ENCODE peak calls at places on chromosomes 6 and 20, in seven cellular contexts. One of them, this sample, is unnamed.

GRCh38 chr20:45448250-45448649 is 21.3 kb upstream of the WFDC2 start:
- DNase-seq in A549: no peak
- DNase-seq in heart left ventricle: no peak
- DNase-seq in H1: no peak
- DNase-seq in transverse colon: no peak
- DNase-seq in stomach: no peak
- DNase-seq in HCT116: no peak
- DNase-seq in this sample: no peak

GRCh38 chr20:50144362-50144761 is 9.2 kb downstream of the PEDS1 start:
- DNase-seq in A549: peak
- DNase-seq in heart left ventricle: no peak
- DNase-seq in H1: no peak
- DNase-seq in transverse colon: peak
- DNase-seq in stomach: peak
- DNase-seq in HCT116: no peak
- DNase-seq in this sample: no peak

GRCh38 chr6:28264834-28265401 is 2.0 kb upstream of the ZSCAN26 start:
- DNase-seq in A549: no peak
- DNase-seq in heart left ventricle: no peak
- DNase-seq in H1: no peak
- DNase-seq in transverse colon: no peak
- DNase-seq in stomach: no peak
- DNase-seq in HCT116: no peak
- DNase-seq in this sample: no peak

GRCh38 chr20:14434379-14435136 is 97.1 kb upstream of the FLRT3 start:
- DNase-seq in A549: no peak
- DNase-seq in heart left ventricle: no peak
- DNase-seq in H1: no peak
- DNase-seq in transverse colon: no peak
- DNase-seq in stomach: no peak
- DNase-seq in HCT116: no peak
- DNase-seq in this sample: no peak

GRCh38 chr6:37576336-37576737 is 76.6 kb upstream of the CCDC167 start:
- DNase-seq in A549: peak
- DNase-seq in heart left ventricle: no peak
- DNase-seq in H1: no peak
- DNase-seq in transverse colon: no peak
- DNase-seq in stomach: no peak
- DNase-seq in HCT116: peak
- DNase-seq in this sample: no peak

GRCh38 chr6:63805808-63806572 is 170.4 kb downstream of the PHF3 start:
- DNase-seq in A549: peak
- DNase-seq in heart left ventricle: no peak
- DNase-seq in H1: no peak
- DNase-seq in transverse colon: no peak
- DNase-seq in stomach: no peak
- DNase-seq in HCT116: no peak
- DNase-seq in this sample: no peak

GRCh38 chr6:45436544-45437440 is 59.1 kb upstream of the SUPT3H start:
- DNase-seq in A549: no peak
- DNase-seq in heart left ventricle: no peak
- DNase-seq in H1: no peak
- DNase-seq in transverse colon: no peak
- DNase-seq in stomach: no peak
- DNase-seq in HCT116: no peak
- DNase-seq in this sample: no peak

GRCh38 chr20:40866056-40866455 is 162.6 kb upstream of the TOP1 start:
- DNase-seq in A549: no peak
- DNase-seq in heart left ventricle: no peak
- DNase-seq in H1: no peak
- DNase-seq in transverse colon: no peak
- DNase-seq in stomach: no peak
- DNase-seq in HCT116: no peak
- DNase-seq in this sample: no peak

GRCh38 chr6:136539967-136540366 is 10.3 kb downstream of the MAP7 start:
- DNase-seq in A549: no peak
- DNase-seq in heart left ventricle: no peak
- DNase-seq in H1: no peak
- DNase-seq in transverse colon: no peak
- DNase-seq in stomach: no peak
- DNase-seq in HCT116: no peak
- DNase-seq in this sample: no peak

GRCh38 chr6:139030539-139030938 is 2.0 kb downstream of the ABRACL start:
- DNase-seq in A549: no peak
- DNase-seq in heart left ventricle: no peak
- DNase-seq in H1: no peak
- DNase-seq in transverse colon: peak
- DNase-seq in stomach: no peak
- DNase-seq in HCT116: no peak
- DNase-seq in this sample: no peak

GRCh38 chr6:6330407-6330806 is 9.9 kb upstream of the F13A1 start:
- DNase-seq in A549: no peak
- DNase-seq in heart left ventricle: no peak
- DNase-seq in H1: no peak
- DNase-seq in transverse colon: no peak
- DNase-seq in stomach: no peak
- DNase-seq in HCT116: no peak
- DNase-seq in this sample: no peak

GRCh38 chr6:13248053-13248452 is 80.3 kb downstream of the TBC1D7 start:
- DNase-seq in A549: no peak
- DNase-seq in heart left ventricle: no peak
- DNase-seq in H1: no peak
- DNase-seq in transverse colon: no peak
- DNase-seq in stomach: no peak
- DNase-seq in HCT116: no peak
- DNase-seq in this sample: no peak

GRCh38 chr6:148415511-148416286 is 73.1 kb downstream of the SASH1 start:
- DNase-seq in A549: no peak
- DNase-seq in heart left ventricle: no peak
- DNase-seq in H1: no peak
- DNase-seq in transverse colon: no peak
- DNase-seq in stomach: no peak
- DNase-seq in HCT116: no peak
- DNase-seq in this sample: no peak

GRCh38 chr20:53296451-53297153 is 297.0 kb downstream of the ZNF217 start:
- DNase-seq in A549: no peak
- DNase-seq in heart left ventricle: no peak
- DNase-seq in H1: no peak
- DNase-seq in transverse colon: no peak
- DNase-seq in stomach: no peak
- DNase-seq in HCT116: no peak
- DNase-seq in this sample: no peak

GRCh38 chr20:10125757-10126156 is 91.0 kb downstream of the ANKEF1 start:
- DNase-seq in A549: no peak
- DNase-seq in heart left ventricle: no peak
- DNase-seq in H1: no peak
- DNase-seq in transverse colon: no peak
- DNase-seq in stomach: no peak
- DNase-seq in HCT116: no peak
- DNase-seq in this sample: no peak

GRCh38 chr6:142013286-142013685 is 119.4 kb upstream of the GJE1 start:
- DNase-seq in A549: peak
- DNase-seq in heart left ventricle: no peak
- DNase-seq in H1: no peak
- DNase-seq in transverse colon: no peak
- DNase-seq in stomach: no peak
- DNase-seq in HCT116: peak
- DNase-seq in this sample: no peak

GRCh38 chr6:130223508-130223907 is 757 bp upstream of the SAMD3 start:
- DNase-seq in A549: no peak
- DNase-seq in heart left ventricle: no peak
- DNase-seq in H1: no peak
- DNase-seq in transverse colon: peak
- DNase-seq in stomach: no peak
- DNase-seq in HCT116: no peak
- DNase-seq in this sample: no peak

GRCh38 chr6:44002591-44003344 is 124.5 kb downstream of the MRPL14 start:
- DNase-seq in A549: peak
- DNase-seq in heart left ventricle: peak
- DNase-seq in H1: peak
- DNase-seq in transverse colon: peak
- DNase-seq in stomach: peak
- DNase-seq in HCT116: no peak
- DNase-seq in this sample: no peak

GRCh38 chr6:163626073-163626867 is 211.8 kb downstream of the QKI start:
- DNase-seq in A549: no peak
- DNase-seq in heart left ventricle: no peak
- DNase-seq in H1: no peak
- DNase-seq in transverse colon: no peak
- DNase-seq in stomach: no peak
- DNase-seq in HCT116: no peak
- DNase-seq in this sample: no peak

GRCh38 chr6:26157150-26157837 is 70.1 kb downstream of the HFE start:
- DNase-seq in A549: peak
- DNase-seq in heart left ventricle: peak
- DNase-seq in H1: peak
- DNase-seq in transverse colon: peak
- DNase-seq in stomach: peak
- DNase-seq in HCT116: no peak
- DNase-seq in this sample: no peak

GRCh38 chr6:104995989-104996617 is 39.2 kb downstream of the LIN28B start:
- DNase-seq in A549: no peak
- DNase-seq in heart left ventricle: no peak
- DNase-seq in H1: no peak
- DNase-seq in transverse colon: no peak
- DNase-seq in stomach: no peak
- DNase-seq in HCT116: no peak
- DNase-seq in this sample: no peak
- TF ChIP-seq CTCF in A549: peak
- TF ChIP-seq CTCF in heart left ventricle: no peak
- TF ChIP-seq CTCF in H1: no peak
- TF ChIP-seq CTCF in transverse colon: peak
- TF ChIP-seq CTCF in stomach: no peak
- TF ChIP-seq CTCF in HCT116: no peak
- TF ChIP-seq CTCF in this sample: no peak

GRCh38 chr6:16837217-16837972 is 76.1 kb upstream of the ATXN1 start:
- DNase-seq in A549: no peak
- DNase-seq in heart left ventricle: no peak
- DNase-seq in H1: no peak
- DNase-seq in transverse colon: no peak
- DNase-seq in stomach: no peak
- DNase-seq in HCT116: no peak
- DNase-seq in this sample: no peak

GRCh38 chr6:16839780-16840179 is 78.5 kb upstream of the ATXN1 start:
- DNase-seq in A549: no peak
- DNase-seq in heart left ventricle: no peak
- DNase-seq in H1: no peak
- DNase-seq in transverse colon: no peak
- DNase-seq in stomach: no peak
- DNase-seq in HCT116: no peak
- DNase-seq in this sample: no peak

GRCh38 chr6:16832721-16833120 is 71.5 kb upstream of the ATXN1 start:
- DNase-seq in A549: no peak
- DNase-seq in heart left ventricle: no peak
- DNase-seq in H1: no peak
- DNase-seq in transverse colon: no peak
- DNase-seq in stomach: no peak
- DNase-seq in HCT116: no peak
- DNase-seq in this sample: no peak

GRCh38 chr6:16840291-16840690 is 79.0 kb upstream of the ATXN1 start:
- DNase-seq in A549: no peak
- DNase-seq in heart left ventricle: no peak
- DNase-seq in H1: no peak
- DNase-seq in transverse colon: no peak
- DNase-seq in stomach: no peak
- DNase-seq in HCT116: no peak
- DNase-seq in this sample: no peak

GRCh38 chr6:16836186-16836981 is 75.1 kb upstream of the ATXN1 start:
- DNase-seq in A549: no peak
- DNase-seq in heart left ventricle: no peak
- DNase-seq in H1: no peak
- DNase-seq in transverse colon: no peak
- DNase-seq in stomach: no peak
- DNase-seq in HCT116: no peak
- DNase-seq in this sample: no peak
- H3K4me3 ChIP-seq in A549: no peak
- H3K4me3 ChIP-seq in heart left ventricle: peak
- H3K4me3 ChIP-seq in H1: no peak
- H3K4me3 ChIP-seq in transverse colon: no peak
- H3K4me3 ChIP-seq in stomach: no peak
- H3K4me3 ChIP-seq in HCT116: no peak
- H3K4me3 ChIP-seq in this sample: peak

DNA sequence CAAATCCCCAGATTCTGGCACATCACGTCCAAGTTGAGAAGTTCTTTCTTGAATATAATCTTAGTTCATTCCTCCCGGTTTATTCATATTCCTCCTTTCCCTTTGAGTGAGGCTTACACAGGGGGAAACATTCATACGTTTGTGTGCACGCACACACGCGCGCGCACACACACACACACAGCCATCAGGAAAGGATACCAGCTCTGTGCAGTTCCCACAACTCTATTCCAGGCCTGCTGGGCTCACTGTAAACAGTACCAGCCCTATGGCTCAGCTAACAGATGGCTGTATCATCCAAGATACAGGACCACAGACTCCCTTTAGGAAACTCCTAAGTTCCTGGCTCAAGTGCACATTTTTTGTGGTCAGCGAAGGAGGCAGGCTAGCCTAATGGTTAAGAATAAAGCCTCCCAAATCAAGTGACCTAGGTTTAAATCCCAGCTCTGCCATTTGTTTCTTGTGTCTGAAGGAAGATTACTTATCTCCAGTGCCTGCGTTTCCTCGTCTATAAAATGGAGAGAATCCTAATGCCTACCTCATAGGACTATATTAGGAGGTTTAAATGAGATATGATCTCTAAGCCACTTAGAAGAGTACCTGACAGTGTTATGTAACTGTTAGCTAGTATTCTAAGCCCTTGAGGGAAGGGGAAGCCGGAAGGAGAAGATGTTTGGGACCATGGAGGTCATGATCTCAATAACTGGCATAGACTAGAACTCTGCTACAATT is 3.7 kb upstream of the TAF8 start:
- DNase-seq in A549: no peak
- DNase-seq in heart left ventricle: no peak
- DNase-seq in H1: no peak
- DNase-seq in transverse colon: no peak
- DNase-seq in stomach: no peak
- DNase-seq in HCT116: no peak
- DNase-seq in this sample: no peak
- TF ChIP-seq POLR2A in A549: no peak
- TF ChIP-seq POLR2A in heart left ventricle: no peak
- TF ChIP-seq POLR2A in H1: no peak
- TF ChIP-seq POLR2A in transverse colon: no peak
- TF ChIP-seq POLR2A in stomach: no peak
- TF ChIP-seq POLR2A in HCT116: no peak
- TF ChIP-seq POLR2A in this sample: no peak

GRCh38 chr6:134921276-134921979 is 28.5 kb downstream of the ALDH8A1 start:
- DNase-seq in A549: no peak
- DNase-seq in heart left ventricle: no peak
- DNase-seq in H1: no peak
- DNase-seq in transverse colon: no peak
- DNase-seq in stomach: no peak
- DNase-seq in HCT116: no peak
- DNase-seq in this sample: no peak

GRCh38 chr6:134921980-134922313 is 28.0 kb downstream of the ALDH8A1 start:
- DNase-seq in A549: no peak
- DNase-seq in heart left ventricle: no peak
- DNase-seq in H1: no peak
- DNase-seq in transverse colon: no peak
- DNase-seq in stomach: no peak
- DNase-seq in HCT116: no peak
- DNase-seq in this sample: no peak

GRCh38 chr6:134920422-134920821 is 29.5 kb downstream of the ALDH8A1 start:
- DNase-seq in A549: no peak
- DNase-seq in heart left ventricle: no peak
- DNase-seq in H1: no peak
- DNase-seq in transverse colon: no peak
- DNase-seq in stomach: no peak
- DNase-seq in HCT116: no peak
- DNase-seq in this sample: no peak

GRCh38 chr6:134918418-134918961 is 31.4 kb downstream of the ALDH8A1 start:
- DNase-seq in A549: no peak
- DNase-seq in heart left ventricle: no peak
- DNase-seq in H1: no peak
- DNase-seq in transverse colon: no peak
- DNase-seq in stomach: no peak
- DNase-seq in HCT116: no peak
- DNase-seq in this sample: no peak
- TF ChIP-seq CTCF in A549: no peak
- TF ChIP-seq CTCF in heart left ventricle: no peak
- TF ChIP-seq CTCF in H1: peak
- TF ChIP-seq CTCF in transverse colon: no peak
- TF ChIP-seq CTCF in stomach: no peak
- TF ChIP-seq CTCF in HCT116: no peak
- TF ChIP-seq CTCF in this sample: no peak